ENCODE peak calls at places on chromosomes 2 and 18, in four cellular contexts. One of them, this sample, is unnamed.

GRCh38 chr2:44715671-44716077 is 225.8 kb upstream of the SIX3 start:
- DNase-seq in A549: peak
- DNase-seq in uterus: no peak
- DNase-seq in foreskin fibroblast: peak
- DNase-seq in this sample: no peak

GRCh38 chr2:42136832-42137821 is 32.0 kb upstream of the EML4 start:
- DNase-seq in foreskin fibroblast: no peak
- DNase-seq in uterus: no peak
- DNase-seq in A549: peak
- DNase-seq in this sample: no peak

GRCh38 chr18:10270160-10270571 is 184.3 kb upstream of the APCDD1 start:
- DNase-seq in foreskin fibroblast: peak
- DNase-seq in A549: no peak
- DNase-seq in uterus: peak
- DNase-seq in this sample: no peak

GRCh38 chr2:101893676-101894381 is 97.9 kb upstream of the IL1R2 start:
- DNase-seq in foreskin fibroblast: no peak
- DNase-seq in A549: no peak
- DNase-seq in uterus: no peak
- DNase-seq in this sample: no peak

GRCh38 chr2:190713476-190713875 is 64.6 kb downstream of the NAB1 start:
- DNase-seq in uterus: no peak
- DNase-seq in A549: no peak
- DNase-seq in foreskin fibroblast: peak
- DNase-seq in this sample: no peak

GRCh38 chr2:45617496-45617895 is 6.4 kb upstream of the SRBD1 start:
- DNase-seq in A549: no peak
- DNase-seq in foreskin fibroblast: no peak
- DNase-seq in uterus: no peak
- DNase-seq in this sample: no peak

GRCh38 chr2:162184796-162185195 is 32.7 kb upstream of the GCG start:
- DNase-seq in uterus: no peak
- DNase-seq in A549: no peak
- DNase-seq in foreskin fibroblast: no peak
- DNase-seq in this sample: no peak

GRCh38 chr2:78967294-78967693 is 58.2 kb upstream of the REG3G start:
- DNase-seq in A549: no peak
- DNase-seq in foreskin fibroblast: no peak
- DNase-seq in uterus: no peak
- DNase-seq in this sample: no peak

GRCh38 chr18:24600076-24600654 is 139.7 kb downstream of the HRH4 start:
- DNase-seq in foreskin fibroblast: peak
- DNase-seq in A549: peak
- DNase-seq in uterus: peak
- DNase-seq in this sample: peak

DNA sequence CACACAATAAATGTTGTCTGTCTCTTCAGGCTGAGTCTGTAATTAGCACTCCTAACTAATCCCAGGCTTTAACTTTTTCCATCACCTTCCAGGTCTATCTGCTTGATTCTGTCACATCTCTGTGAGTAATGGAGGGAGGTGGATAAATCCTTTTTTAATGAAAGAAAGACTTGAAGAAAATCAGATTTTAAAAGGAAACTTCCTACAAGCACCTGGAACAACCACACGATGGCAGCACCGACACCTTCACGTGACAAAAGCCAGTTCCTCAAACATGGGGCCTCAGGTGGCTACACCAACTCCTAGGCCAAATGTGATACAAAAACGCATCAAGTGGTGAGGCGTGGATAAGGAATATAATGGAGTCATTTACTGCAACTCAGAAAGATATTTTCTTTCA is 41.8 kb downstream of the TGFBRAP1 start:
- DNase-seq in A549: peak
- DNase-seq in foreskin fibroblast: peak
- DNase-seq in uterus: no peak
- DNase-seq in this sample: peak
- TF ChIP-seq CTCF in A549: peak
- TF ChIP-seq CTCF in foreskin fibroblast: peak
- TF ChIP-seq CTCF in uterus: no peak
- TF ChIP-seq CTCF in this sample: no peak

GRCh38 chr2:238848941-238849853 is 1.3 kb downstream of the TWIST2 start:
- DNase-seq in uterus: no peak
- DNase-seq in A549: no peak
- DNase-seq in foreskin fibroblast: peak
- DNase-seq in this sample: peak

GRCh38 chr2:238852186-238852869 is 4.4 kb downstream of the TWIST2 start:
- DNase-seq in foreskin fibroblast: peak
- DNase-seq in A549: no peak
- DNase-seq in uterus: no peak
- DNase-seq in this sample: no peak

GRCh38 chr2:238850096-238850495 is 2.2 kb downstream of the TWIST2 start:
- DNase-seq in A549: no peak
- DNase-seq in uterus: no peak
- DNase-seq in foreskin fibroblast: no peak
- DNase-seq in this sample: no peak

GRCh38 chr2:238851751-238852150 is 3.9 kb downstream of the TWIST2 start:
- DNase-seq in A549: no peak
- DNase-seq in foreskin fibroblast: peak
- DNase-seq in uterus: no peak
- DNase-seq in this sample: no peak

DNA sequence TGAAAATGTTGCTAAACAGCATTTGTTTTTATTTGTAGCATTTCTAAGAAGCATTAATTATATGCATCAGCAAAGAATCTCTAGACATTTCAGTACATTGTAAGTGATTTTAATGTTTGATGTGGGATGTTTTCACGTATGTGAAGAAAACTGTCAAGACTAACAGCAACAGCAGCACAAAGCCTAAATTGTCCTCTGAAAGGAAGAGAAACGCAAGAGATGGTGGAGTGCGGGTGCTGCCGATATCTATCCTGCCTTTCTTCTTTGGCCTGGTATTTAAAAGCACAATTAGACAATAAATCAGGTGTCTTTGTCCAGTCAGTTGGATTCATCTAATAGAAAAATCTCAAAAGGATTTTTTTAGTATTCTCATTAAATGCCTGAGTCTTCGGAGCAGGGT is 3.1 kb downstream of the TWIST2 start:
- DNase-seq in uterus: no peak
- DNase-seq in foreskin fibroblast: peak
- DNase-seq in A549: no peak
- DNase-seq in this sample: no peak
- TF ChIP-seq CTCF in uterus: no peak
- TF ChIP-seq CTCF in foreskin fibroblast: no peak
- TF ChIP-seq CTCF in A549: no peak
- TF ChIP-seq CTCF in this sample: no peak

GRCh38 chr18:42636309-42636708 is 479.2 kb downstream of the RIT2 start:
- DNase-seq in foreskin fibroblast: no peak
- DNase-seq in uterus: no peak
- DNase-seq in A549: no peak
- DNase-seq in this sample: no peak

GRCh38 chr18:42640160-42640559 is 475.3 kb downstream of the RIT2 start:
- DNase-seq in foreskin fibroblast: no peak
- DNase-seq in A549: no peak
- DNase-seq in uterus: no peak
- DNase-seq in this sample: no peak

DNA sequence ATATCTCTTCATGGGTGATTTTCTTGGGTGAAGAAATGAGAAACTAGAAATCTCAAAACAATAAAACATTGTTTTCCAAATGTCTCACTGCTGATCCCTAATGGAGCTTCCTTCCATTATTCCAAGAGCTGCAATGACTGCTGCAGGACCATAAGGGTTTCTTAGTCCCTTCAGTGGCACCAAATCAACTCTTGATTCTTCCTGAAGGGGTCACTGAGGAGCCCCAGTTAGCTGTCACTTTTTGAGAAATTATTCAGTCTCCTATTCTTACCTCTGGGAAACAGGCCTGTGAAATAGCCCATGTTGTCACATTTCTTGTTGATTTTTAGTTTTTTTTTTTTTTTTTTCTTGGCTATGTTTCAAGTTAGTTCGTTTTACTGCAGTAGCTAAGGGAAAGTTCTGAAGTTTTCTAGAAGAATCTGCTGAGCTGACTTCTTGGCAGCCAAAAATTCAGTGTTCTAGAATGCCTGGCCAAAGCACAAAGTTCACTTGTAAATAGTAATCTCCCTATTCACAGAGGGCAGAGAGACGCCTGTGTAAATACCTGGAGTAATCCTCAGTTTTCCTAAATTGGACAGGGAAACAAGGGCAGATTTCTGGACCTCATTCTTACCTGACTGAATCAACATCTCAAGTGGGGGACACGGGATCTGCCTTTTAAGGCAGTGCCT is 480.0 kb downstream of the RIT2 start:
- DNase-seq in foreskin fibroblast: no peak
- DNase-seq in uterus: peak
- DNase-seq in A549: no peak
- DNase-seq in this sample: no peak
- TF ChIP-seq CTCF in foreskin fibroblast: no peak
- TF ChIP-seq CTCF in uterus: no peak
- TF ChIP-seq CTCF in A549: no peak
- TF ChIP-seq CTCF in this sample: peak

GRCh38 chr2:31239842-31240198 is 5.9 kb downstream of the EHD3 start:
- DNase-seq in foreskin fibroblast: peak
- DNase-seq in uterus: peak
- DNase-seq in A549: no peak
- DNase-seq in this sample: no peak
- TF ChIP-seq CTCF in foreskin fibroblast: no peak
- TF ChIP-seq CTCF in uterus: no peak
- TF ChIP-seq CTCF in A549: no peak
- TF ChIP-seq CTCF in this sample: no peak

DNA sequence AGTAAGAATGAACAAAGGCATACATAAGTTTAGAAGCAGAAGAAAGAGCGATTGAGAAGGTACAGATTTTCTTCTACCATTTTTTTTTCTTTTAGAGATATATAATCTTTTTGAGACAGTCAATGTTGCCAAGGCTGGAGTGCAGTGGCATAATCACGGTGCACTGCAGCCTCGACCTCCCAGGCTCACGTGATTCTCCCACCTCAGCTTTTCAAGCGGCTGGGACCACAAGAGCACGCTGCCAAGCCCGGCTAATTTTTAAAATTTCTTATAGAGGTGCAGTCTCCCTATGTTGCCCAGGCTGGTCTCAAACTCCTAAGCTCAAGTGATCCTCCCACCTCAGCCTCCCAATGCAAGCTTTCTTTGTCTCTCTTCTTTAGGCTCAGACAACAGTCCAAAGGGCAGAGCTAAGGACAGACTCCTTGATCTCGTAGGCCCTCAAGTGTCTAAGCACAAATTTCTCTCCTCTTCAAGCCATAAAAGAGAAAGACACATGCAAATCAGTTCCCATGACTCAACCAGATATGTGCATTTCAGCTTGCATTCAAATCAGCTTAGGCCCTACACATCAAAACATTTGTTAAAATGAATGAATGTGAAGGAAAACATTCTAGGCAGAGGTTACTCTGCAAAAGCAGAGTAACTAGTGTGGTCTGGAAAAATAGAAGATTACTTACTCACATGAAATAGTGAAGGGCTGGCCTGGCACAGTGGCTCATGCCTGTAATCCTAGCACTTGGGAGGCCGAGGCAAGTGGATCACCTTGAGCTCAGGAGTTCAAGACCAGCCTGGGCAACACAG is 18.0 kb downstream of the ITSN2 start:
- DNase-seq in A549: no peak
- DNase-seq in foreskin fibroblast: peak
- DNase-seq in uterus: no peak
- DNase-seq in this sample: no peak
- TF ChIP-seq CTCF in A549: no peak
- TF ChIP-seq CTCF in foreskin fibroblast: no peak
- TF ChIP-seq CTCF in uterus: no peak
- TF ChIP-seq CTCF in this sample: no peak